ENCODE peak calls at places on chromosomes 7 and 10, in nine cellular contexts. O is SK-N-DZ, T is NT2/D1, M is DMS153, J is Ammon's horn, V is frontal cortex, Z is OCI-M1, D is posterior vena cava, W is activated T-cell treated with anti-CD3 and anti-CD28 coated beads for 1 hour. I is an unnamed sample.

GRCh38 chr7:134527979-134528371 is 608 bp downstream of the AKR1B10 start:
- DNase-seq in D (no peak), O (no peak), Z (no peak), W (no peak), J (no peak), V (no peak), M (no peak), T (no peak), I (no peak)

GRCh38 chr10:13989616-13990015 is 341.1 kb downstream of the FRMD4A start:
- DNase-seq in Z (no peak), W (no peak), T (no peak), M (no peak), J (no peak), D (no peak), O (no peak), V (no peak), I (no peak)

GRCh38 chr10:12684784-12685183 is 316.7 kb downstream of the CCDC3 start:
- DNase-seq in V (no peak), O (no peak), Z (no peak), D (no peak), J (no peak), M (no peak), T (no peak), W (no peak), I (no peak)

GRCh38 chr10:47264797-47265281 is 35.2 kb upstream of the GDF10 start:
- DNase-seq in V (no peak), T (no peak), M (no peak), D (peak), J (no peak), O (no peak), Z (no peak), W (peak), I (no peak)

GRCh38 chr7:29370531-29371314 is 176.1 kb downstream of the CHN2 start:
- DNase-seq in O (peak), V (no peak), W (no peak), Z (peak), J (no peak), D (no peak), M (peak), T (no peak), I (no peak)

GRCh38 chr7:112654322-112655216 is 135.6 kb downstream of the TMEM168 start:
- DNase-seq in T (no peak), D (no peak), M (no peak), V (no peak), Z (no peak), W (no peak), J (no peak), O (peak), I (no peak)

GRCh38 chr7:32108651-32109050 is 38.4 kb upstream of the PDE1C start:
- DNase-seq in T (no peak), J (no peak), V (no peak), W (no peak), D (no peak), Z (no peak), M (no peak), O (no peak), I (no peak)

GRCh38 chr7:30618961-30619360 is 24.3 kb downstream of the GARS1 start:
- DNase-seq in J (no peak), M (no peak), T (no peak), V (no peak), Z (no peak), D (no peak), O (no peak), W (no peak), I (no peak)

GRCh38 chr10:48658243-48658888 is 26.3 kb upstream of the WDFY4 start:
- DNase-seq in D (peak), T (peak), V (peak), Z (peak), J (peak), W (peak), M (peak), O (peak), I (no peak)

GRCh38 chr7:134515569-134516468 is 11.5 kb upstream of the AKR1B10 start:
- DNase-seq in D (no peak), Z (no peak), T (no peak), M (no peak), W (no peak), O (no peak), V (no peak), J (no peak), I (no peak)

GRCh38 chr10:24908793-24909423 is 43.5 kb downstream of the PRTFDC1 start:
- DNase-seq in W (no peak), Z (peak), T (no peak), J (no peak), M (no peak), O (no peak), V (no peak), D (no peak), I (no peak)

GRCh38 chr7:70032673-70033072 is 434.4 kb downstream of the AUTS2 start:
- DNase-seq in Z (no peak), V (no peak), T (no peak), O (no peak), J (no peak), M (peak), D (no peak), W (no peak), I (no peak)

GRCh38 chr7:16708980-16709379 is 44.6 kb upstream of the TSPAN13 start:
- DNase-seq in M (no peak), T (no peak), W (no peak), J (no peak), D (no peak), Z (no peak), V (no peak), O (no peak), I (no peak)

GRCh38 chr10:72257051-72257892 is 16.5 kb upstream of the DDIT4 start:
- DNase-seq in M (no peak), D (no peak), V (no peak), Z (peak), O (no peak), J (peak), W (no peak), T (no peak), I (no peak)

GRCh38 chr10:105634283-105634682 is 993.2 kb downstream of the SORCS3 start:
- DNase-seq in W (no peak), V (no peak), D (no peak), M (no peak), J (no peak), Z (no peak), O (no peak), T (no peak), I (no peak)

GRCh38 chr10:45672201-45673073 is at the start of gene ZFAND4:
- DNase-seq in D (peak), J (peak), T (peak), Z (peak), M (peak), V (peak), W (peak), O (peak), I (peak)

GRCh38 chr7:121395961-121396757 is at the start of gene FAM3C:
- DNase-seq in Z (peak), T (peak), J (peak), W (peak), D (peak), M (peak), V (peak), O (peak), I (peak)

GRCh38 chr7:68980011-68980410 is 618.3 kb upstream of the AUTS2 start:
- DNase-seq in T (no peak), V (no peak), O (no peak), Z (no peak), M (no peak), J (no peak), W (no peak), D (no peak), I (no peak)

GRCh38 chr7:44059219-44060090 is 5.9 kb downstream of the PGAM2 start:
- DNase-seq in V (no peak), J (no peak), Z (no peak), W (no peak), T (no peak), D (peak), M (no peak), O (no peak), I (no peak)

GRCh38 chr7:100213672-100214071 is 6.1 kb upstream of the PVRIG start:
- DNase-seq in Z (no peak), W (no peak), O (no peak), J (no peak), V (no peak), M (no peak), T (no peak), D (no peak), I (no peak)

GRCh38 chr7:158016171-158017087 is 571.2 kb downstream of the PTPRN2 start:
- DNase-seq in Z (no peak), O (no peak), T (peak), D (peak), J (peak), M (peak), V (peak), W (no peak), I (no peak)

GRCh38 chr7:151849008-151849878 is 27.7 kb downstream of the PRKAG2 start:
- DNase-seq in T (no peak), O (no peak), J (no peak), W (no peak), D (peak), M (no peak), V (no peak), Z (no peak), I (no peak)

GRCh38 chr7:21508538-21508937 is 34.3 kb upstream of the DNAH11 start:
- DNase-seq in V (no peak), W (no peak), M (no peak), Z (no peak), T (no peak), D (no peak), O (no peak), J (no peak), I (no peak)

I was measured in effector memory CD4-positive, alpha-beta T cell.